ENCODE peak calls at places on chromosomes 5 and 9, in ten cellular contexts. M, C, Q, W, P, N, Z, T, S and I are unnamed samples.

GRCh38 chr9:38368731-38369130 is 23.8 kb upstream of the ALDH1B1 start:
- DNase-seq in M (no peak), C (no peak), Q (no peak), W (no peak), P (no peak), N (peak), Z (no peak), T (no peak), S (no peak), I (no peak)

GRCh38 chr9:98081477-98082219 is 25.1 kb downstream of the NANS start:
- DNase-seq in M (peak), C (peak), Q (no peak), W (no peak), P (peak), N (peak), Z (peak), T (peak), S (peak), I (no peak)

GRCh38 chr5:137498301-137498735 is 808 bp downstream of the SPOCK1 start:
- DNase-seq in M (peak), C (peak), Q (no peak), W (no peak), P (peak), N (no peak), Z (peak), T (peak), S (no peak), I (peak)

GRCh38 chr5:146039420-146039819 is 66.0 kb downstream of the PLAC8L1 start:
- DNase-seq in M (no peak), C (no peak), Q (no peak), W (no peak), P (no peak), N (no peak), Z (no peak), T (no peak), S (no peak), I (no peak)

GRCh38 chr5:59591162-59591561 is 302.4 kb downstream of the PDE4D start:
- DNase-seq in M (no peak), C (no peak), Q (no peak), W (no peak), P (no peak), N (peak), Z (no peak), T (no peak), S (no peak), I (no peak)

GRCh38 chr5:5533927-5534326 is 111.5 kb downstream of the ICE1 start:
- DNase-seq in M (no peak), C (no peak), Q (no peak), W (no peak), P (no peak), N (no peak), Z (no peak), T (no peak), S (no peak), I (no peak)

GRCh38 chr9:34185778-34186551 is 7.1 kb downstream of the UBAP1 start:
- DNase-seq in M (peak), C (peak), Q (peak), W (peak), P (no peak), N (peak), Z (peak), T (peak), S (no peak), I (peak)

GRCh38 chr5:99177796-99178195 is 249.0 kb upstream of the CHD1 start:
- DNase-seq in M (no peak), C (no peak), Q (no peak), W (no peak), P (no peak), N (no peak), Z (no peak), T (no peak), S (peak), I (no peak)

GRCh38 chr9:110443146-110443877 is 105.6 kb upstream of the TXNDC8 start:
- DNase-seq in M (no peak), C (peak), Q (no peak), W (no peak), P (peak), N (peak), Z (peak), T (peak), S (peak), I (peak)

GRCh38 chr5:82336566-82337351 is 58.6 kb upstream of the RPS23 start:
- DNase-seq in M (no peak), C (no peak), Q (no peak), W (no peak), P (no peak), N (no peak), Z (no peak), T (no peak), S (no peak), I (no peak)

GRCh38 chr5:72624641-72625236 is 117.5 kb upstream of the ZNF366 start:
- DNase-seq in M (peak), C (no peak), Q (no peak), W (peak), P (peak), N (peak), Z (peak), T (peak), S (no peak), I (peak)

GRCh38 chr9:89802809-89803355 is 198.1 kb downstream of the GADD45G start:
- DNase-seq in M (no peak), C (no peak), Q (no peak), W (peak), P (no peak), N (peak), Z (peak), T (peak), S (no peak), I (peak)

DNA sequence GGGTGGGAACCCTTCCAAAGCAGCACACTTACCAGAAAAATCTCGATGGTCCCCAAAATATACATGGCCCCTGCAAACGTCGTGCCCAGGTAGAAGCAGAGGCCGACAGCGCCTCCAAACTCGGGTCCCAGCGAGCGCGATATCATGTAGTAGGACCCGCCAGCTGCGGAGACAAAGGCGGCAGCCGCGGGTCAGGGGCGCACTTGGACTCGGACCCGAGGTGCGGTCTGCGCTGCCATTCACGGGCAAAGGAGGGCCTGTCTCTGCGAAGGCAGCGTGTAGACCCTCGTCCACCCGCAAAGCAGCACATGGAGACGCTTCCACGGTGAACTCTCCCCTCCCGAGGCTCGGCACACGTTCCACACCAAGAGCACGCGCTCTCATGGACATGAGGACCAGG is 25.0 kb downstream of the SLC12A7 start:
- DNase-seq in M (no peak), C (no peak), Q (no peak), W (no peak), P (no peak), N (no peak), Z (no peak), T (no peak), S (no peak), I (no peak)
- TF ChIP-seq CTCF in M (no peak), C (no peak), Q (no peak), W (no peak), P (no peak), N (no peak), Z (no peak), T (no peak), S (no peak), I (no peak)

GRCh38 chr5:53424691-53425597 is 55.5 kb upstream of the FST start:
- DNase-seq in M (no peak), C (no peak), Q (no peak), W (no peak), P (no peak), N (peak), Z (peak), T (no peak), S (no peak), I (peak)

GRCh38 chr5:53427965-53428364 is 52.5 kb upstream of the FST start:
- DNase-seq in M (no peak), C (no peak), Q (no peak), W (no peak), P (no peak), N (no peak), Z (no peak), T (no peak), S (no peak), I (no peak)

GRCh38 chr5:53426878-53427277 is 53.6 kb upstream of the FST start:
- DNase-seq in M (no peak), C (no peak), Q (no peak), W (no peak), P (no peak), N (no peak), Z (no peak), T (no peak), S (no peak), I (no peak)

GRCh38 chr5:53426517-53426839 is 54.0 kb upstream of the FST start:
- DNase-seq in M (no peak), C (no peak), Q (no peak), W (no peak), P (no peak), N (no peak), Z (no peak), T (no peak), S (no peak), I (no peak)

DNA sequence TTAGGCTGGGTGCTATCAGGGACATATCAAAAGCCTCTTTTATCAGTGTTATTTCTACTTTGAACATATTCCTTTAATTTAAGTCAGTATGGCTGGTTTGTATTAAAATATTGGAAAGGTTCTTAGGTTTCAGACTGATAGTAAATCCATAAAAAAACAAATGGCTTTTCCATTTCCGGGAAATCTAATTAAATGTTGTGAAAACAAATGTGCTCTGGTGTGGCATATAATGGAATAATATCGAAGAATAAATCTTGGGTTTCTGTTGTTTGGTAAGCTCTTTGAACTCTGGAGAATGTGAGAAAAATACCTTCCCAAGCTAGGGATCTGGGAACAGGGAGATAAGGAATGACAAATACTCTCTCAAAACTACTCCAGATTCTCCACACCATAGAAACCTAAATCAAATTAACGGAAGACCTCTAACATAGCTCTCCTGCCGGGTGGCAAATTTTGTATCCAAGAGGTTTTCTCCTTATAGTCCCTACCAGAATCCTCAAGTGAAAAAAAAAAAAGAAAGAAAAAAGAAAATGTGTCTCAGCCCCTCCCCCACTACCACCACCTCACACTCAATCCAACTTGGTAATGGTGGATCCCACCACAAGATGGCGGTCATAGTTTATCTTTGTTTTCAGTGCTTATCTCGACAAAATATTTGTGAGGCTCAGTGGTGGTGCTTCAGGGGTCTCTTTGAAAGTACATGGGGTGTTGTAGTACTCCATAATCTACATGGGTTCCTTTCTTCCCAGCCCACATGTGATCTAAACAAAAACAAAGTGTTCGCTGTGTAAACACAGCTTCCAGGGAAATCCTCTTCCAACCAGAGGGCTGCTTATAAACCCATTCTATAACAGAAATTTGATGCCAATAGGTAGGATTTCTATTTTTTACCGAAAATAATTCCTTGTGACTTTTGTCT is 54.6 kb upstream of the FST start:
- DNase-seq in M (no peak), C (peak), Q (no peak), W (no peak), P (no peak), N (no peak), Z (peak), T (no peak), S (peak), I (peak)
- TF ChIP-seq CTCF in M (no peak), C (peak), Q (peak), W (no peak), P (peak), N (peak), Z (no peak), T (peak), S (peak), I (peak)

DNA sequence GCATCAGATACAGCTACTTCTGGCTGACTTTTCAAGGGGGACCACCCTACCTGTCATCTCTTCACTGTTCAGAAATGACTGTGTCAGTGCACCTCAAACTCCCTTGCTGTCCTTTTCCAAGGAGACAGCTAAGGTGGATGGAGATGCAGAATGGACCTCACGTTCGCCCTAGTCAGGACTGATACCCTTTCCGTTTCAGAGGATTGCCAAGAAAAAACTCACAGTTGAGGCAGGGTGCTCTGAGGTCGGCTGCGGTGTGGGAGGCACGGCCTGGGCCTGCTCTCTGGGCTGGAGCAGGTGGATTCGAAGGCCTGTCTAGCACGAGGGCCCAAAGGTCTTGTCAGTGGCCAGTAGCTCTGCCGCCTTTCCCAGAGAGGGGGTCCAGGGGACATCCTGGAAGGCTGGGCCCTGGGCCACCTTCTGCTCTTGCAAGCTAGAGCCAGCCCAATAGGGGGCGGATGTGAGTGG is 2.2 kb upstream of the MSMP start:
- DNase-seq in M (peak), C (no peak), Q (no peak), W (peak), P (no peak), N (no peak), Z (peak), T (no peak), S (no peak), I (no peak)
- TF ChIP-seq CTCF in M (peak), C (peak), Q (peak), W (no peak), P (peak), N (peak), Z (peak), T (peak), S (peak), I (peak)

GRCh38 chr5:141330299-141331080 is at the start of gene PCDHGA1:
- DNase-seq in M (no peak), C (peak), Q (no peak), W (no peak), P (peak), N (no peak), Z (peak), T (peak), S (peak), I (peak)
- TF ChIP-seq CTCF in M (no peak), C (peak), Q (peak), W (no peak), P (peak), N (peak), Z (peak), T (peak), S (peak), I (peak)

GRCh38 chr5:20972419-20972925 is 984.5 kb upstream of the CDH18 start:
- DNase-seq in M (no peak), C (peak), Q (no peak), W (peak), P (no peak), N (peak), Z (peak), T (peak), S (peak), I (peak)
- TF ChIP-seq CTCF in M (no peak), C (peak), Q (peak), W (no peak), P (no peak), N (peak), Z (peak), T (peak), S (peak), I (no peak)

GRCh38 chr5:167587768-167588167 is 703.7 kb upstream of the WWC1 start:
- DNase-seq in M (peak), C (peak), Q (no peak), W (no peak), P (peak), N (peak), Z (peak), T (peak), S (peak), I (peak)
- TF ChIP-seq CTCF in M (no peak), C (peak), Q (peak), W (no peak), P (peak), N (peak), Z (peak), T (peak), S (peak), I (peak)

DNA sequence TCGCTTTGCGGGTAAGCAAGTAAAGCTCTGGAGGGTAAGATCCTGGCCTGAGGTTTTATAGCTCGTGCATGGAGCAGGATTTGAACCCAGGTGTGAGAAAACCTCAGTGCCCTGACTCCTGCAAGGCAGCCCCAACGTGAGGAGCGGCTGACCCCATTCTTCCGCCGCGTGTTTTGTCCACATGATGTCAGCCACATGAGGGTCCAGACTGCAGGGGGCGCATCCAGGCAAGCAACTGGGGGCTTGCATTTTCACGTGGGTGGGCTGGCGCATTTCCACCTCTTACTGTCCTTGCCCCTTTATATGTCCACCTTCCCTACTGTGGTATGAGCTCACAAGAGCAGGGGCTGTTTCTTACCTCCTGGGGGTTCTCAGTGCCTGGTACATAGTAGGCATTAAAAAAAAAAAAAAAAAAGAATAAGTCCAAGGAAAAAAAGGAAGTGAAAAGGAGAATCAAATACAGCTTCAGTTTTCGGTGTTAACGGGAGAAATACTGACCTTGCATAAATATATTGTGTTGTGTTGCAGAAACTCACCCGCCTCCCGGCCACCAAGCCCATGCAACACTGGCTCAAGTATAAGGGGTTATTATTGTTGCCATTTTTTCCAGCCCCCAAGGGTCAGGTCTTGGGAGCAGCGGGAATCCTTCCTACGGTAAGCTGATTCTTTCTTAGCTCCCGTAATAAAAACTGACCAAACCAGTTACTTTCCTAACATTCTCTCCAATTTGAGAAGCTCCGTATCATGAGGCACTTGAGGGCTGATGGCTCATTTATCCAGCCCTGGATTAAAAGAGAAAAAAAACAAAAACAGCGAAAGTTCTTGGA is 15.0 kb downstream of the TLX3 start:
- DNase-seq in M (no peak), C (no peak), Q (no peak), W (no peak), P (no peak), N (no peak), Z (no peak), T (no peak), S (no peak), I (no peak)
- TF ChIP-seq CTCF in M (no peak), C (no peak), Q (no peak), W (no peak), P (no peak), N (no peak), Z (no peak), T (no peak), S (no peak), I (no peak)

DNA sequence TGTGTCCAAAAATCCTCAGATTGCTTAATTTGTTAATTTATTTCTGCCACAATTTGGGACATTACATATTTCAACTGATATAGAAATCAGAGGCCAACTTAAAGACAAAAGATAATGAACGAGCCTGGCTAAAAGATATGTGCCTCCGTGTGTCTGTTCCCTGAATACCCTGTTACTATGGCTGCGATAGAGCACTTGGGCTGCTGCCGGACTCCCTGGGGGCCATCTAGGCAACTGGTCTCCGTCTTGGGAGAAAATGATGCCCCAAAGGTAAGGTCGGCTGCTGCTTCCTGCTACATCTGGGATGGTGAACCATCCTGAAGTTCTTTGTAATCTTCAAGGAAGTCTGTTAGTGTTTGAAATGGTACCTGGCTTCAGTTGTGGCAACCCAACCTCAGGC is 72.0 kb downstream of the RCL1 start:
- DNase-seq in M (no peak), C (no peak), Q (no peak), W (no peak), P (no peak), N (no peak), Z (no peak), T (no peak), S (no peak), I (no peak)
- TF ChIP-seq CTCF in M (no peak), C (no peak), Q (no peak), W (no peak), P (no peak), N (no peak), Z (no peak), T (no peak), S (no peak), I (no peak)

GRCh38 chr5:141199359-141200235 is at the start of gene PCDHB11:
- DNase-seq in M (peak), C (peak), Q (no peak), W (no peak), P (no peak), N (no peak), Z (no peak), T (no peak), S (peak), I (no peak)
- TF ChIP-seq CTCF in M (no peak), C (peak), Q (no peak), W (no peak), P (no peak), N (peak), Z (no peak), T (no peak), S (peak), I (no peak)